ENCODE peak calls at places on chromosomes 5 and 9, in eight cellular contexts. J is astrocyte; R is left ventricle myocardium inferior; M is breast epithelium; T is endodermal cell; X is effector memory CD4-positive, alpha-beta T cell; V is sigmoid colon; S is tibial nerve. Q is an unnamed sample.

GRCh38 chr9:25415723-25416122 is 262.5 kb downstream of the TUSC1 start:
- DNase-seq in J (no peak), R (no peak), M (no peak), T (no peak), X (no peak), V (no peak), S (no peak), Q (no peak)

GRCh38 chr5:143329843-143330242 is 73.6 kb downstream of the NR3C1 start:
- DNase-seq in J (no peak), R (no peak), M (no peak), T (no peak), X (no peak), V (no peak), S (no peak), Q (no peak)

GRCh38 chr5:172486912-172487311 is 32.6 kb upstream of the SH3PXD2B start:
- DNase-seq in J (no peak), R (no peak), M (no peak), T (no peak), X (no peak), V (no peak), S (no peak), Q (no peak)

GRCh38 chr5:151094861-151095260 is 14.0 kb upstream of the TNIP1 start:
- DNase-seq in J (no peak), R (no peak), M (no peak), T (no peak), X (no peak), V (peak; percentile 78), S (no peak), Q (no peak)

GRCh38 chr5:133147815-133148634 is 96.2 kb downstream of the HSPA4 start:
- DNase-seq in J (peak; percentile 12), R (no peak), M (no peak), T (no peak), X (no peak), V (no peak), S (no peak), Q (no peak)

GRCh38 chr9:88593537-88594185 is 58.7 kb downstream of the NXNL2 start:
- DNase-seq in J (peak; percentile 30), R (no peak), M (no peak), T (no peak), X (no peak), V (no peak), S (peak; percentile 87), Q (peak; percentile 10)

GRCh38 chr9:81477669-81478068 is 211.7 kb downstream of the TLE1 start:
- DNase-seq in J (no peak), R (no peak), M (no peak), T (no peak), X (no peak), V (no peak), S (no peak), Q (no peak)

GRCh38 chr5:129768715-129769114 is 20.8 kb downstream of the MINAR2 start:
- DNase-seq in J (no peak), R (no peak), M (no peak), T (no peak), X (no peak), V (no peak), S (no peak), Q (no peak)

GRCh38 chr5:74143724-74144330 is 496.7 kb downstream of the ENC1 start:
- DNase-seq in J (no peak), R (no peak), M (no peak), T (no peak), X (no peak), V (no peak), S (no peak), Q (no peak)

GRCh38 chr5:96247097-96247675 is 185.9 kb downstream of the PCSK1 start:
- DNase-seq in J (peak; percentile 77), R (no peak), M (no peak), T (peak; percentile 54), X (no peak), V (no peak), S (no peak), Q (no peak)

GRCh38 chr9:103301051-103301450 is 305.9 kb downstream of the CYLC2 start:
- DNase-seq in J (no peak), R (no peak), M (no peak), T (peak; percentile 60), X (no peak), V (no peak), S (no peak), Q (no peak)

GRCh38 chr9:7549261-7549660 is 250.3 kb downstream of the DMAC1 start:
- DNase-seq in J (no peak), R (peak; percentile 36), M (no peak), T (peak; percentile 92), X (no peak), V (no peak), S (no peak), Q (no peak)

GRCh38 chr9:95495988-95496387 is 20.8 kb downstream of the PTCH1 start:
- DNase-seq in J (no peak), R (no peak), M (no peak), T (no peak), X (no peak), V (no peak), S (no peak), Q (no peak)

GRCh38 chr9:37290881-37291485 is 131.5 kb upstream of the GRHPR start:
- DNase-seq in J (peak; percentile 72), R (no peak), M (no peak), T (no peak), X (no peak), V (no peak), S (no peak), Q (no peak)

GRCh38 chr9:114116061-114116747 is 17.1 kb upstream of the KIF12 start:
- DNase-seq in J (no peak), R (no peak), M (no peak), T (peak; percentile 46), X (no peak), V (no peak), S (no peak), Q (no peak)

GRCh38 chr5:168859471-168859870 is 280.3 kb upstream of the PANK3 start:
- DNase-seq in J (no peak), R (no peak), M (no peak), T (no peak), X (no peak), V (no peak), S (no peak), Q (no peak)

GRCh38 chr5:86074297-86074696 is 543.4 kb upstream of the COX7C start:
- DNase-seq in J (no peak), R (no peak), M (no peak), T (no peak), X (no peak), V (no peak), S (no peak), Q (no peak)

GRCh38 chr9:109624901-109625300 is 126.8 kb upstream of the PTPN3 start:
- DNase-seq in J (no peak), R (no peak), M (no peak), T (no peak), X (no peak), V (no peak), S (no peak), Q (no peak)

GRCh38 chr9:128809036-128809599 is 9.2 kb upstream of the ENDOG start:
- DNase-seq in J (no peak), R (no peak), M (no peak), T (no peak), X (no peak), V (no peak), S (no peak), Q (no peak)

DNA sequence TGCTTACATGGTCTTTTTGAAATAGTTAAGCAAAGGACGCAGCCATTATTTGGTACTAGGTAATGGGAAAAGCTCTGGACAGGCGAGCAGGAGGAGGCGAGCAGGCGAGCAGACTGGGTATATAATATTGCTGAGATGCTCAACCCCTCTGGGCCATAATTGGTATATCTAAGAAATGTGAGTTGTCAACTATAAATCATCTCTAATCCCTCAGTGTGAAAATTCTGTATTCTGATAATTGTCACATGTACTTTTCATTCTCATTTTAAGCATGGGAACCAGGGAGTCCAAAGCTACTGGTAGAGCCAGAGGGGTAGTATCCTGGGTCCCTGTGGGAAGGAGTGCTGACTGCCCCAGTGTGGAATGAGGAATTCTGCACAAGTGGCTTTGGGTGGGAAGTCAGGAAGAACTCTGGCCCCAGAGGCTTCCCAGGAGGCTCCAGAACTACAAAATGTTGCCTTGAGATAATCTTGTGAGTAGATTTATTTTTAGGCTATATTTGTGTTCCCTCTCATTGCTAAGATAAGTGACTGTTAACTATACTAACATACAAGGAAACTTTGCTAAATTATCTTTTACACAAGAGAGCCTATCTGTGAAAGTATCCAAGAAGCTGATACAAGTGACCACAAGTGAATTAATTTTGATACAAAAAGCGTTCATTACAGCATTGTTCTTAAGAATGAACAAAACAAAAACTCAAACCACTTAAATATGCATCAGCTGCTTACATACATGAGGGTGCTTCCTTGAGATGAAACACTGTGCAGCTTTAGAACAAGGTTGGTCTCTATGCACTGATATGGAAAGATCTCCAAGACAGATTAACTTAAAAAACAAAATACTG is 70.5 kb upstream of the TNFAIP8 start:
- DNase-seq in J (peak; percentile 55), R (peak; percentile 23), M (no peak), T (no peak), X (no peak), V (no peak), S (no peak), Q (no peak)
- H3K4me1 ChIP-seq in J (peaks cover 39% of the 10 kb centered on the region), R (peaks cover 57% of the 10 kb centered on the region), M (no peaks in the 10 kb centered on the region), T (peaks cover 34% of the 10 kb centered on the region), X (peaks cover 91% of the 10 kb centered on the region), V (peaks cover 4% of the 10 kb centered on the region), S (peaks cover 5% of the 10 kb centered on the region), Q (peaks cover 100% of the 10 kb centered on the region)

GRCh38 chr9:131728546-131728910 is 11.3 kb downstream of the RAPGEF1 start:
- DNase-seq in J (no peak), R (no peak), M (no peak), T (no peak), X (no peak), V (no peak), S (no peak), Q (no peak)
- H3K4me1 ChIP-seq in J (peaks cover 40% of the 10 kb centered on the region), R (peaks cover 100% of the 10 kb centered on the region), M (no peaks in the 10 kb centered on the region), T (peaks cover 4% of the 10 kb centered on the region), X (peaks cover 73% of the 10 kb centered on the region), V (peaks cover 66% of the 10 kb centered on the region), S (peaks cover 25% of the 10 kb centered on the region), Q (peaks cover 88% of the 10 kb centered on the region)

GRCh38 chr5:56527174-56527573 is 288.2 kb upstream of the MAP3K1 start:
- DNase-seq in J (no peak), R (no peak), M (no peak), T (no peak), X (no peak), V (no peak), S (no peak), Q (no peak)
- H3K4me1 ChIP-seq in J (no peaks in the 10 kb centered on the region), R (peaks cover 18% of the 10 kb centered on the region), M (no peaks in the 10 kb centered on the region), T (peaks cover 8% of the 10 kb centered on the region), X (no peaks in the 10 kb centered on the region), V (peaks cover 12% of the 10 kb centered on the region), S (peaks cover 14% of the 10 kb centered on the region), Q (no peaks in the 10 kb centered on the region)

DNA sequence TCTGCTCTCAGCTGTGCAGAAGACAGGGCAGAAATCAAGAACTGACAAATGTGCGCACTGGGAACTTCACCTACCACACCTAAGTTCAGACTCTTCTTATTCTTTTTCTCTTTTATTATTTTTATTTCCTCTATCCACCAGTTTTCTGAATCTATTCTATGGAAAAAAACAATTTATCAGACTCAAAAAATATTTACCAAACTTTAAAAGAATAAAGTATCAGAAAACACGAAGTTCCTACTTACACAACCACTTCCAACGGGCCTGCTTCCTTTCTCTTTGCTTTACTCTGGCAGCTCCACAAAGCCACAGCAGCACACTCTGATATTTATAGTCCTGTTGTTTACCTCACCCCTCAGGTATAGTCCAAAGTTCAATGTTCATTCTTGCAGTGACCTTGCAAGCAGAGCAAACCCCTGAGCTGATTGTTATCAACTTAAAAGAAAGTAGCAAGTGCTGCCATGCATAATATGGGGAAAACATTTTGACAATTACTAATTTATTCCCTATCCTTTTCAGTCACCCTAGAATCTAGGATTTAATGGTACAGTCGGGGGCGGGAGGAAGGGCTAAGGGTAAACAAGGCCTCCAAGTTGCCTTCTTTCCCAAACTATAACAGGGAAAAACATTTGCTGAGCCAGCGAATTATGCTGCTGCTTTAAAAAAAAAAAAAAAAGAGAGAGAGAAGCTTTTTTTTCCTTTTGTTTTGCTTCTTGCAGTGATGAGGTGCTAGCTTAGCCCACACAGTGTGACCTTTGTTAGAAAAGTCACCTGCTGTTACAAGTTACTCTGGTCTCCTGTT is at the start of gene SELENOP:
- DNase-seq in J (no peak), R (no peak), M (peak; percentile 79), T (peak; percentile 77), X (no peak), V (peak; percentile 81), S (peak; percentile 84), Q (no peak)
- H3K4me1 ChIP-seq in J (no peaks in the 10 kb centered on the region), R (peaks cover 52% of the 10 kb centered on the region), M (peaks cover 3% of the 10 kb centered on the region), T (peaks cover 13% of the 10 kb centered on the region), X (no peaks in the 10 kb centered on the region), V (peaks cover 12% of the 10 kb centered on the region), S (peaks cover 14% of the 10 kb centered on the region), Q (no peaks in the 10 kb centered on the region)